ENCODE peak calls at places on chromosomes 7 and 10, in eight cellular contexts. X is spleen, C is astrocyte, R is stomach, L is heart right ventricle, P is lung, H is colonic mucosa, O is endodermal cell. M is an unnamed sample. For H3K4me1, the result is how much of the 10 kb centered on the place peaks cover.

GRCh38 chr10:46014683-46015405 is 15.6 kb downstream of the NCOA4 start:
- DNase-seq in H (no peak), C (peak), L (no peak), R (no peak), O (no peak), P (no peak), X (no peak), M (no peak)

GRCh38 chr10:96511044-96511945 is 2.4 kb downstream of the TLL2 start:
- DNase-seq in L (peak), H (peak), O (peak), P (no peak), R (peak), C (no peak), X (no peak), M (peak)

GRCh38 chr7:10474048-10474447 is 499.6 kb upstream of the PHF14 start:
- DNase-seq in X (no peak), O (no peak), P (no peak), H (no peak), L (no peak), C (peak), R (no peak), M (peak)

GRCh38 chr10:91335147-91335546 is 75.0 kb upstream of the HECTD2 start:
- DNase-seq in L (no peak), P (no peak), X (no peak), R (no peak), H (no peak), C (no peak), O (peak), M (no peak)

GRCh38 chr7:112898432-112899290 is 108.5 kb upstream of the TMEM168 start:
- DNase-seq in O (peak), R (peak), L (peak), X (no peak), H (peak), P (peak), C (peak), M (peak)

GRCh38 chr10:3783721-3784432 is 1.1 kb downstream of the KLF6 start:
- DNase-seq in R (peak), C (peak), L (peak), X (no peak), P (peak), O (peak), H (peak), M (peak)

GRCh38 chr10:78149193-78149592 is 115.5 kb downstream of the RPS24 start:
- DNase-seq in O (no peak), X (no peak), H (no peak), R (no peak), P (no peak), L (no peak), C (no peak), M (no peak)

GRCh38 chr7:94584113-94584512 is 71.8 kb downstream of the SGCE start:
- DNase-seq in X (no peak), O (no peak), H (no peak), R (peak), L (peak), P (peak), C (peak), M (no peak)

GRCh38 chr7:95794917-95795515 is 22.7 kb downstream of the DYNC1I1 start:
- DNase-seq in C (no peak), X (no peak), O (peak), L (no peak), H (no peak), R (no peak), P (no peak), M (peak)

GRCh38 chr7:992742-993607 is 10.0 kb downstream of the CYP2W1 start:
- DNase-seq in C (peak), X (peak), H (peak), R (peak), P (peak), O (peak), L (peak), M (peak)

GRCh38 chr10:125162181-125162906 is 2.0 kb upstream of the CTBP2 start:
- DNase-seq in C (no peak), H (peak), P (no peak), X (no peak), R (peak), O (peak), L (no peak), M (peak)

GRCh38 chr10:79244841-79245504 is 102.3 kb upstream of the PPIF start:
- DNase-seq in H (no peak), L (no peak), R (no peak), O (no peak), X (peak), C (no peak), P (no peak), M (no peak)

GRCh38 chr10:123683459-123683858 is 17.3 kb downstream of the GPR26 start:
- DNase-seq in H (no peak), L (no peak), X (no peak), O (no peak), C (no peak), P (no peak), R (no peak), M (no peak)

GRCh38 chr10:131224106-131224505 is 87.4 kb downstream of the TCERG1L start:
- DNase-seq in R (no peak), H (no peak), O (no peak), L (no peak), P (no peak), C (no peak), X (peak), M (no peak)

GRCh38 chr10:43458227-43458626 is 21.3 kb downstream of the ZNF487 start:
- DNase-seq in R (no peak), P (no peak), O (no peak), C (no peak), L (no peak), X (peak), H (no peak), M (no peak)

GRCh38 chr7:81114682-81115081 is 195.8 kb upstream of the SEMA3C start:
- DNase-seq in O (no peak), L (no peak), P (no peak), R (no peak), C (no peak), H (no peak), X (no peak), M (no peak)

GRCh38 chr7:81627565-81628287 is 142.1 kb downstream of the HGF start:
- DNase-seq in X (no peak), H (no peak), R (no peak), O (no peak), C (peak), L (no peak), P (no peak), M (no peak)

GRCh38 chr7:154699421-154699820 is 303.5 kb downstream of the PAXIP1 start:
- DNase-seq in H (no peak), C (peak), O (no peak), P (no peak), R (no peak), L (no peak), X (no peak), M (no peak)

GRCh38 chr7:20721086-20721485 is 65.6 kb downstream of the SP8 start:
- DNase-seq in H (no peak), X (no peak), O (no peak), L (no peak), R (no peak), P (no peak), C (no peak), M (no peak)

GRCh38 chr10:78408011-78408410 is 374.3 kb downstream of the RPS24 start:
- DNase-seq in X (no peak), C (no peak), P (no peak), L (no peak), O (peak), H (no peak), R (no peak), M (no peak)

GRCh38 chr10:116985611-116986010 is 19.4 kb downstream of the SHTN1 start:
- DNase-seq in P (no peak), O (no peak), R (no peak), C (peak), L (no peak), H (no peak), X (no peak), M (no peak)

GRCh38 chr10:44513592-44513991 is 128.7 kb upstream of the CXCL12 start:
- DNase-seq in X (no peak), P (no peak), H (no peak), C (no peak), L (no peak), R (no peak), O (no peak), M (no peak)

GRCh38 chr7:15914611-15915010 is 228.1 kb upstream of the MEOX2 start:
- DNase-seq in P (no peak), O (no peak), H (no peak), R (no peak), L (no peak), C (no peak), X (no peak), M (no peak)

GRCh38 chr10:69345402-69345801 is 67.1 kb downstream of the HK1 start:
- DNase-seq in X (no peak), O (peak), R (peak), C (no peak), H (no peak), P (no peak), L (peak), M (no peak)

GRCh38 chr10:49109669-49110335 is 5.5 kb downstream of the VSTM4 start:
- DNase-seq in P (peak), R (peak), C (peak), O (peak), X (no peak), L (peak), H (peak), M (peak)

GRCh38 chr10:110500515-110500905 is 2.8 kb downstream of the DUSP5 start:
- DNase-seq in H (no peak), R (no peak), P (no peak), X (no peak), L (peak), C (peak), O (no peak), M (no peak)

GRCh38 chr10:31129261-31129660 is 97.6 kb upstream of the ZNF438 start:
- DNase-seq in L (peak), H (peak), P (no peak), R (no peak), C (peak), X (no peak), O (peak), M (peak)

GRCh38 chr10:103564799-103565365 is 71.4 kb downstream of the NEURL1 start:
- DNase-seq in C (no peak), H (peak), O (peak), R (no peak), L (no peak), P (no peak), X (no peak), M (no peak)

GRCh38 chr10:36538945-36539586 is 586.3 kb upstream of the ANKRD30A start:
- DNase-seq in O (no peak), H (no peak), P (no peak), L (peak), R (peak), X (no peak), C (peak), M (peak)

GRCh38 chr7:121620206-121620605 is 224.1 kb upstream of the FAM3C start:
- DNase-seq in P (no peak), H (no peak), X (no peak), R (no peak), C (no peak), L (no peak), O (no peak), M (no peak)

GRCh38 chr10:132630156-132630555 is 92.6 kb downstream of the INPP5A start:
- DNase-seq in C (no peak), L (no peak), H (no peak), O (no peak), X (peak), R (no peak), P (no peak), M (no peak)

GRCh38 chr7:154770962-154771361 is 232.0 kb downstream of the PAXIP1 start:
- DNase-seq in P (no peak), L (no peak), X (no peak), H (no peak), C (no peak), R (no peak), O (no peak), M (no peak)

GRCh38 chr10:124728830-124729661 is 15.1 kb downstream of the FAM53B start:
- DNase-seq in R (no peak), C (no peak), L (no peak), P (no peak), H (no peak), X (peak), O (no peak), M (peak)

GRCh38 chr10:102113261-102113955 is 6.8 kb downstream of the LDB1 start:
- DNase-seq in L (no peak), X (no peak), O (peak), H (no peak), C (no peak), R (no peak), P (no peak), M (no peak)

GRCh38 chr7:90271753-90272152 is 26.8 kb downstream of the CFAP69 start:
- DNase-seq in X (no peak), R (no peak), P (no peak), L (no peak), O (no peak), H (no peak), C (peak), M (no peak)

GRCh38 chr10:129465796-129466702 is 992 bp upstream of the MGMT start:
- DNase-seq in P (no peak), C (no peak), X (peak), H (no peak), R (no peak), O (peak), L (no peak), M (no peak)

GRCh38 chr7:26367219-26367711 is 75.6 kb downstream of the SNX10 start:
- DNase-seq in O (no peak), H (no peak), L (no peak), C (no peak), X (no peak), P (no peak), R (no peak), M (no peak)

GRCh38 chr7:26365077-26365896 is 73.6 kb downstream of the SNX10 start:
- DNase-seq in C (peak), O (peak), X (no peak), L (peak), P (peak), H (peak), R (peak), M (peak)

GRCh38 chr7:26368542-26368941 is 76.9 kb downstream of the SNX10 start:
- DNase-seq in L (no peak), C (no peak), O (no peak), R (no peak), X (no peak), P (no peak), H (no peak), M (no peak)

GRCh38 chr7:26363465-26363864 is 71.8 kb downstream of the SNX10 start:
- DNase-seq in X (no peak), O (no peak), L (no peak), R (no peak), P (no peak), C (no peak), H (no peak), M (no peak)

DNA sequence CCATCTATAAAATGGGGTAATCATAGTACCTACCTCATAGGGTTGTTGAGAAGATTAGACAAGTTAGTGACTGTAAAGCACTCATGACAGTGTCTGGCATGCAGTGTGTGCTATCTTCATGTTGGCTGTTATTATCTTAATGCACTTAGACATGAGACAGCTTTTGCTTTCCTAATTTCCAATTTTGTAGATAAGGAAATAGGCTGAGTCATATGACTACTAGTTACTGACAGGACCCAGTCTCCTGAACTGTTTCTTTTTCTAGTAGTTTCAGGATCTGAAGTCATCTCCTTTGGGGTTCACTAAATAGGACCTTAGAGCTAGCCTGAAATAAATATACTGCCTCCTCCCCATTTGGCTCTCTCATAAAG is 74.2 kb downstream of the SNX10 start:
- DNase-seq in X (no peak), L (no peak), H (no peak), P (no peak), O (no peak), C (no peak), R (no peak), M (no peak)
- H3K27ac ChIP-seq in X (no peak), L (no peak), H (no peak), P (no peak), O (no peak), C (no peak), R (no peak), M (no peak)

GRCh38 chr7:29556405-29557195 is 7.0 kb upstream of the PRR15 start:
- DNase-seq in R (no peak), X (no peak), L (no peak), H (no peak), P (no peak), O (no peak), C (no peak), M (no peak)
- TF ChIP-seq CTCF in R (no peak), X (no peak), L (no peak), H (no peak), P (no peak), O (peak), C (peak), M (no peak)

DNA sequence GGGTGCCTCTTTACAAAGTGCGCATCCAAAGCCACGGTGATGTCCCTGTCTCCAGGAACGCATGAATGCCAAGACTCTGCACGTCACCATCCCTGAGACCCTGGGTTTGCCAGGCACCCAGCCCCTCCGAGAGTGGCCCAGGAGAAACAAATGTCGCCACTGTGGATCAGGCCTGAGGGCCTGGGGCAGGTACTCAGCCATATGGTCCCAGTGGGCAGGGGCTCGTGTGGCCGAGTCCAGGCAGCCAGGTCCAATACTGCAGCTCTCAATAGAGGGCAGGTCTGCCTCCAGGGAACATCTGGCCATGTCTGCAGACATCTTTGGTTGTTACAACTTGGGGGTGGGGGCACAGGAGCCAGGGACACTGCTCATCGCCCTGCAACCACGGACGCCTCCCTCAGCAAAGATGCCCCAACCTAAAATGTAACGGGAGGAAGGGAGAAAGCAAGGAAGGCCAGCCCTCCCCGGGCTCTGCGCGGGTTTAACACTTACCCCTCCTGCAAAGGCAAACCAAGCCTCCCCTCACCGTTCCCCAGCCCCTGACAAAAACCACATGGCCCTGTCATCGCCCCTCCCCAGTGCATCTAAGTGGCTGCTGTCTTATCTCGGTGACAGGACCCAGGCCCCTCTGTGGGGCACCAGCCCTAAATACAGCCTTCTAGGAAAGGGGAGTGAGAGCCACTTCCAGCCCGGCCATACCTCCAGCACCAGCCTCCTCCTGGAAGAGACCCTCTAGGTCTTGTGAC is 10.3 kb upstream of the PAPOLB start:
- DNase-seq in X (no peak), H (no peak), C (no peak), P (no peak), O (no peak), L (peak), R (no peak), M (no peak)
- H3K4me1 ChIP-seq in X (under half), H (under half), C (under half), P (under half), O (under half), L (under half), R (under half), M (under half)

GRCh38 chr7:139230484-139230773 is 608 bp upstream of the UBN2 start:
- DNase-seq in C (no peak), X (no peak), H (no peak), R (no peak), P (no peak), O (no peak), L (no peak), M (no peak)
- H3K27ac ChIP-seq in C (peak), X (peak), H (peak), R (peak), P (peak), O (no peak), L (peak), M (peak)

GRCh38 chr7:50677279-50677996 is 105.3 kb downstream of the GRB10 start:
- DNase-seq in O (peak), P (no peak), L (no peak), R (no peak), C (no peak), X (no peak), H (no peak), M (no peak)
- TF ChIP-seq CTCF in O (no peak), P (no peak), L (no peak), R (no peak), C (no peak), X (no peak), H (no peak), M (no peak)

GRCh38 chr7:137875746-137876145 is 29.0 kb upstream of the DGKI start:
- DNase-seq in C (no peak), R (no peak), X (no peak), L (no peak), H (no peak), O (no peak), P (no peak), M (no peak)
- H3K4me1 ChIP-seq in C (under half), R (under half), X (under half), L (half or more), H (under half), O (under half), P (under half), M (under half)

GRCh38 chr7:148334959-148335577 is 255.5 kb upstream of the C7orf33 start:
- DNase-seq in O (peak), P (no peak), H (no peak), X (no peak), R (no peak), L (no peak), C (peak), M (no peak)
- H3K27ac ChIP-seq in O (peak), P (no peak), H (no peak), X (no peak), R (no peak), L (no peak), C (peak), M (no peak)

DNA sequence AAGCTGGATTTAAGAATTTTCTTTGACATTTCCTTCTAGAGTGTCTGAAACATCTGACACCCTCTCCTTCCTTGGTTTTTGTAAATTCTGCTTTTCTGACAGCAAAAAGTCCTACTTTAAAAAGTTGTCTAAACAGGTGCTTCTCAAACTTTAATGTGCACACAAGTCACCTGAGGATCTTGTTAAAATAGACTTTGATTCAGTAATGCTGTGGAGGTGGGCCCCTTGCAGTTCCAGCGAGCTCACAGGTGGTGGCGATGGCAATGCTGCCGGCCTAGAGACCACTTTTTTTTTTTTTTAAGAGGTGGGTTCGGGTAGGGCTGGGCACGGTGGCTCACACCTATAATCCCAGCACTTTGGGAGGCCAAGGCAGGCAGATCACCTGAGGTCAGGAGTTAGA is 77.1 kb downstream of the ABCC2 start:
- DNase-seq in O (peak), P (no peak), L (no peak), R (no peak), X (no peak), C (no peak), H (no peak), M (no peak)
- TF ChIP-seq CTCF in O (peak), P (no peak), L (peak), R (no peak), X (no peak), C (peak), H (no peak), M (no peak)

DNA sequence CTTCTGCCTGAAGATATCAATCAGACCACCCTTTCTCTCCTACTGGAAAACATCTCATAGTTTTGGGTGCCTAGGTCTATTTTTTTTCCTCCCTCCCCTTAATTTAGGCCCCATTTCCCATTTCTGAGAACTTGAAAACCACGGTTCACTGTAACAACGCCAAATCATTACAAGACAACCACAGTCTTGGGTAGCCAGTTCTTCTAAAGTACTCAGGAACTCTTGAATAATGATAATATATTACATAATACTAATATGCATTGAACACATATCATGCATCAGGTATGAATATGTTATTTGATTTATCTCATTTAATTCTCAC is 185.2 kb upstream of the ADO start:
- DNase-seq in P (no peak), X (no peak), L (no peak), R (no peak), C (peak), O (no peak), H (no peak), M (no peak)
- H3K4me1 ChIP-seq in P (under half), X (half or more), L (under half), R (under half), C (under half), O (under half), H (under half), M (under half)

M was measured in adrenal gland.